ENCODE peak calls at places on chromosome X, in seven cellular contexts. W is lower lobe of right lung, C is upper lobe of right lung, N is cardiac muscle cell, F is AG10803, G is body of pancreas, O is foreskin fibroblast. V is an unnamed sample.

GRCh38 chrX:17613979-17614572 is 123.2 kb upstream of the SCML1 start:
- DNase-seq in N (peak; percentile 37), O (peak; percentile 40), G (peak; percentile 79), W (peak; percentile 53), F (no peak), C (peak; percentile 65), V (no peak)

GRCh38 chrX:77505227-77505626 is 58.0 kb downstream of the FGF16 start:
- DNase-seq in O (peak; percentile 64), W (no peak), C (no peak), G (no peak), F (peak; percentile 53), N (no peak), V (no peak)

GRCh38 chrX:66638591-66639500 is at the start of gene EDA2R:
- DNase-seq in O (peak; percentile 92), G (peak; percentile 41), W (peak; percentile 34), N (peak; percentile 74), C (no peak), F (peak; percentile 83), V (peak; percentile 83)

GRCh38 chrX:139739138-139739537 is 31.2 kb upstream of the MCF2 start:
- DNase-seq in C (no peak), N (no peak), G (no peak), O (peak; percentile 74), F (peak; percentile 67), W (no peak), V (no peak)

GRCh38 chrX:20438871-20439526 is 172.3 kb upstream of the RPS6KA3 start:
- DNase-seq in O (no peak), F (no peak), C (no peak), N (no peak), G (no peak), W (no peak), V (no peak)

GRCh38 chrX:56057325-56057724 is 174.8 kb upstream of the KLF8 start:
- DNase-seq in C (no peak), W (no peak), G (no peak), F (no peak), N (no peak), O (no peak), V (peak; percentile 14)

GRCh38 chrX:19194285-19195242 is 72.3 kb upstream of the ADGRG2 start:
- DNase-seq in W (no peak), G (no peak), C (no peak), F (no peak), O (no peak), N (no peak), V (no peak)

GRCh38 chrX:10591363-10592036 is 28.9 kb downstream of the MID1 start:
- DNase-seq in F (no peak), W (no peak), C (no peak), N (no peak), O (no peak), G (no peak), V (no peak)

GRCh38 chrX:13090261-13091110 is 46.1 kb upstream of the FAM9C start:
- DNase-seq in W (no peak), N (no peak), C (no peak), F (no peak), G (no peak), O (peak; percentile 45), V (no peak)

GRCh38 chrX:13742397-13743176 is 8.0 kb downstream of the OFD1 start:
- DNase-seq in W (no peak), F (no peak), N (no peak), G (no peak), C (no peak), O (no peak), V (no peak)

GRCh38 chrX:13693341-13693871 is 4.5 kb downstream of the RAB9A start:
- DNase-seq in F (no peak), C (no peak), W (no peak), O (peak; percentile 27), G (peak; percentile 45), N (no peak), V (peak; percentile 54)

GRCh38 chrX:100587846-100588245 is 3.1 kb downstream of the TNMD start:
- DNase-seq in W (no peak), C (no peak), G (no peak), F (peak; percentile 3), O (peak; percentile 10), N (no peak), V (no peak)

GRCh38 chrX:47093860-47094259 is 15.6 kb downstream of the RGN start:
- DNase-seq in C (no peak), N (no peak), G (no peak), O (no peak), F (no peak), W (no peak), V (no peak)

GRCh38 chrX:133399411-133399810 is 15.9 kb downstream of the GPC4 start:
- DNase-seq in F (no peak), C (no peak), O (no peak), N (no peak), G (no peak), W (no peak), V (peak; percentile 52)

GRCh38 chrX:140250363-140250762 is 254.5 kb downstream of the SOX3 start:
- DNase-seq in O (no peak), W (no peak), F (no peak), N (no peak), G (no peak), C (no peak), V (no peak)

GRCh38 chrX:48715066-48715465 is 18.5 kb downstream of the SUV39H1 start:
- DNase-seq in O (peak; percentile 64), W (no peak), G (no peak), F (peak; percentile 69), C (no peak), N (no peak), V (no peak)

GRCh38 chrX:4547218-4547836 is 833.9 kb upstream of the PRKX start:
- DNase-seq in G (peak; percentile 65), N (peak; percentile 67), O (peak; percentile 53), W (peak; percentile 43), F (peak; percentile 21), C (no peak), V (peak; percentile 86)

DNA sequence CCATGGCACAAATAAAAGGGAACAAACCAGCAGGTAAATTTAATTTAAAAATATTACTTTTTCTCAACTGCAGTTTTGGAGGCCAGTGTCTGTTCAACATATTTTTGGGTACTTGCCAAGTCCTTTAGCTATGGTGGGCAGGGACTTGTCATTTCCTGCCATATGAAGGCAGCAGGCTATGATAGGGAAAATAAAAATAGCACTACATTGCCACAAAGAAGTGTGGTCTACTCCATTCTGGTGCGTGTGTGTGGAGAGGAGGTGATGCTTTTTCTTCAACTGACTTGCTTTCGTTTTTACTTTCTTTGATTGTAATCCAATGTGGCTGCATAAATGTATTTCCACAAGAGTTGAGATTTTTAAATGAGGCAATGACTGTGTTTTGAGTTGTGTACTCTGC is 17.2 kb downstream of the GPR174 start:
- DNase-seq in O (peak; percentile 15), F (no peak), N (peak; percentile 6), C (no peak), G (no peak), W (no peak), V (no peak)
- H3K4me3 ChIP-seq in O (no peak overlapping the region), F (no peak overlapping the region), N (no peak overlapping the region), C (no peak overlapping the region), G (no peak overlapping the region), W (no peak overlapping the region), V (no peak overlapping the region)

GRCh38 chrX:107673933-107674479 is 45.7 kb downstream of the PRPS1 start:
- DNase-seq in O (peak; percentile 88), N (no peak), C (peak; percentile 91), F (peak; percentile 29), W (peak; percentile 93), G (peak; percentile 63), V (peak; percentile 72)

GRCh38 chrX:107676559-107677378 is 48.5 kb downstream of the PRPS1 start:
- DNase-seq in F (peak; percentile 88), W (peak; percentile 93), N (peak; percentile 48), C (peak; percentile 95), G (peak; percentile 83), O (peak; percentile 94), V (peak; percentile 82)

GRCh38 chrX:107674480-107675364 is 46.4 kb downstream of the PRPS1 start:
- DNase-seq in W (peak; percentile 69), N (no peak), C (peak; percentile 69), G (peak; percentile 45), F (peak; percentile 71), O (peak; percentile 83), V (peak; percentile 13)

GRCh38 chrX:107675823-107676555 is 47.7 kb downstream of the PRPS1 start:
- DNase-seq in F (peak; percentile 50), N (no peak), C (no peak), G (peak; percentile 29), O (peak; percentile 70), W (peak; percentile 52), V (peak; percentile 61)

GRCh38 chrX:107675365-107675654 is 47.0 kb downstream of the PRPS1 start:
- DNase-seq in F (no peak), N (no peak), C (no peak), O (no peak), W (no peak), G (no peak), V (no peak)
- H3K4me3 ChIP-seq in F (no peak overlapping the region), N (no peak overlapping the region), C (peak overlapping the region; percentile 60), O (no peak overlapping the region), W (peak overlapping the region; percentile 55), G (no peak overlapping the region), V (no peak overlapping the region)

DNA sequence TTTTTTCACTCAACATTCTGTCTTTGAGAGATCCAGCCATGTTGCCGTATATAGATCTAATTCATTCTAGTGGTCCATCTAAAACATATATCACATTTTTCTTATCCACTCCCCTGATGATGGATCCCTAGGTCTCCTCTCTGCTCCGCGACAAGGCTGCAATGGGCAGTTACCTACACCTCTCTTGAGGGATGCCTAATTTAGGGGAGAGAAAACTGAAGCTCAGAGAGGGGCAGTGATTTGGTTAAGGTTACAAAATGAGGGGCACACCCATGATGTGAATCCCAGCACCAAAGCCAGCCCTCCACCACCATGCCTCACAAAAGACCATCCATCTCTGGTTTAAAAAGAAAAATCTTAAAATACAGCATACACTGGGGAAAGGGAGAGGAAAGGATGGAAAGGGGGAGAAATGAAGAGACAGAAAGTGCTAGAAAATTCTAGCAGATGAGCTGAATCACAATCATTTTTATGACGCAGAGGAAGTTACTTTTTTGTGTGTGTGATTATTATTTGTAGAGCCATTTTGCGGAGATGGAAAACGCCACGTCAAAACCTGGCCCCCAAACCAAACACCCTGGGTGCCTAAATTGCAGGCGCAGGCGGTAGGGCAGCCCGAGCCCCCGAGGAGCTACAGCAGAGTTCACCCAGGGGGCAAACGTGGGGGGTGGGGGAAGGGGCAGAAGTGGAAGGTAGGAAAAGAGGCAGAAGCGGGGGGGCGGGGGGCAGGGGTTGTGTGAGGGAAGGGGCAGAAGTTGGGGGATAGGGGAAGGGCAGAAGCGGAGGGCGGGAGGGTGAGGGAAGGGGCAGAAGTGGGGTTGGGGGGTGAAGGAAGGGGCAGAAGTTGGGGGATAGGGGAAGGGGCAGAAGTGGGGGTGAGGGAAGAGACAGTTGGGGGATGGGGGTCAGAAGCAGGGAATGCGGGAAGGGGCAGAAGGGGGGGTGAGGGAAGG is 1.3 kb upstream of the TSPYL2 start:
- DNase-seq in W (no peak), C (no peak), N (no peak), O (peak; percentile 33), G (no peak), F (no peak), V (no peak)
- H3K4me3 ChIP-seq in W (no peak overlapping the region), C (no peak overlapping the region), N (peak overlapping the region; percentile 5), O (peak overlapping the region; percentile 15), G (no peak overlapping the region), F (peak overlapping the region; percentile 35), V (no peak overlapping the region)

GRCh38 chrX:53093177-53093655 is 726 bp upstream of the KANTR start:
- DNase-seq in N (peak; percentile 81), F (peak; percentile 68), C (peak; percentile 91), O (peak; percentile 86), W (peak; percentile 90), G (peak; percentile 87), V (peak; percentile 88)
- H3K4me3 ChIP-seq in N (peak overlapping the region; percentile 48), F (peak overlapping the region; percentile 68), C (peak overlapping the region; percentile 64), O (peak overlapping the region; percentile 67), W (peak overlapping the region; percentile 72), G (no peak overlapping the region), V (peak overlapping the region; percentile 88)